ENCODE peak calls at places on chromosomes 3 and 15, in four cellular contexts. One of them, this sample, is unnamed.

GRCh38 chr3:43629254-43629653 is 7.4 kb upstream of the ANO10 start:
- DNase-seq in psoas muscle: no peak
- DNase-seq in AG04450: no peak
- DNase-seq in HepG2: no peak
- DNase-seq in this sample: no peak

GRCh38 chr3:193780810-193781472 is 187.9 kb downstream of the OPA1 start:
- DNase-seq in psoas muscle: peak; percentile 81
- DNase-seq in AG04450: peak; percentile 27
- DNase-seq in HepG2: peak; percentile 44
- DNase-seq in this sample: no peak

GRCh38 chr3:31509147-31509728 is 23.5 kb upstream of the STT3B start:
- DNase-seq in psoas muscle: no peak
- DNase-seq in AG04450: no peak
- DNase-seq in HepG2: no peak
- DNase-seq in this sample: no peak

GRCh38 chr15:69154684-69155083 is 5.8 kb upstream of the GLCE start:
- DNase-seq in HepG2: no peak
- DNase-seq in AG04450: peak; percentile 71
- DNase-seq in psoas muscle: no peak
- DNase-seq in this sample: no peak

GRCh38 chr3:141659821-141660597 is 78.1 kb upstream of the RNF7 start:
- DNase-seq in psoas muscle: peak; percentile 66
- DNase-seq in AG04450: no peak
- DNase-seq in HepG2: no peak
- DNase-seq in this sample: no peak

GRCh38 chr3:117011687-117012250 is 302.2 kb downstream of the TUSC7 start:
- DNase-seq in psoas muscle: no peak
- DNase-seq in HepG2: no peak
- DNase-seq in AG04450: no peak
- DNase-seq in this sample: no peak

GRCh38 chr3:112116777-112117186 is 16.3 kb downstream of the GCSAM start:
- DNase-seq in AG04450: no peak
- DNase-seq in HepG2: no peak
- DNase-seq in psoas muscle: no peak
- DNase-seq in this sample: no peak

GRCh38 chr3:126415661-126416591 is 21.2 kb downstream of the CFAP100 start:
- DNase-seq in AG04450: no peak
- DNase-seq in psoas muscle: no peak
- DNase-seq in HepG2: no peak
- DNase-seq in this sample: no peak

GRCh38 chr15:49145651-49146609 is 9.5 kb downstream of the COPS2 start:
- DNase-seq in AG04450: no peak
- DNase-seq in HepG2: peak; percentile 45
- DNase-seq in psoas muscle: no peak
- DNase-seq in this sample: peak; percentile 21

GRCh38 chr3:47416041-47416440 is 35.2 kb downstream of the PTPN23 start:
- DNase-seq in psoas muscle: no peak
- DNase-seq in HepG2: no peak
- DNase-seq in AG04450: no peak
- DNase-seq in this sample: no peak

GRCh38 chr3:43906847-43907507 is 216.2 kb downstream of the ABHD5 start:
- DNase-seq in AG04450: no peak
- DNase-seq in psoas muscle: no peak
- DNase-seq in HepG2: no peak
- DNase-seq in this sample: no peak

GRCh38 chr15:50234764-50235163 is 30.8 kb downstream of the HDC start:
- DNase-seq in psoas muscle: no peak
- DNase-seq in AG04450: no peak
- DNase-seq in HepG2: no peak
- DNase-seq in this sample: no peak

GRCh38 chr3:124297062-124297980 is 305.4 kb upstream of the ROPN1 start:
- DNase-seq in HepG2: no peak
- DNase-seq in AG04450: no peak
- DNase-seq in psoas muscle: no peak
- DNase-seq in this sample: no peak

GRCh38 chr3:58041182-58041825 is 33.1 kb downstream of the FLNB start:
- DNase-seq in AG04450: no peak
- DNase-seq in psoas muscle: no peak
- DNase-seq in HepG2: peak; percentile 56
- DNase-seq in this sample: no peak

GRCh38 chr15:25170113-25170731 is 215.4 kb downstream of the SNRPN start:
- DNase-seq in AG04450: no peak
- DNase-seq in psoas muscle: peak; percentile 41
- DNase-seq in HepG2: no peak
- DNase-seq in this sample: no peak

GRCh38 chr3:78860567-78860966 is 907.2 kb downstream of the ROBO1 start:
- DNase-seq in HepG2: no peak
- DNase-seq in psoas muscle: no peak
- DNase-seq in AG04450: no peak
- DNase-seq in this sample: no peak

GRCh38 chr3:46960081-46960701 is 16.4 kb downstream of the CCDC12 start:
- DNase-seq in AG04450: peak; percentile 21
- DNase-seq in HepG2: no peak
- DNase-seq in psoas muscle: no peak
- DNase-seq in this sample: no peak

GRCh38 chr15:89654847-89655805 is at the start of gene KIF7:
- DNase-seq in AG04450: no peak
- DNase-seq in psoas muscle: no peak
- DNase-seq in HepG2: peak; percentile 32
- DNase-seq in this sample: no peak

GRCh38 chr3:177195941-177196472 is 1.3 kb downstream of the TBL1XR1 start:
- DNase-seq in psoas muscle: no peak
- DNase-seq in AG04450: no peak
- DNase-seq in HepG2: no peak
- DNase-seq in this sample: no peak

GRCh38 chr3:127688416-127689265 is 15.9 kb downstream of the ABTB1 start:
- DNase-seq in AG04450: no peak
- DNase-seq in psoas muscle: peak; percentile 86
- DNase-seq in HepG2: no peak
- DNase-seq in this sample: no peak

GRCh38 chr3:58266577-58266976 is 29.0 kb downstream of the ABHD6 start:
- DNase-seq in psoas muscle: no peak
- DNase-seq in HepG2: no peak
- DNase-seq in AG04450: no peak
- DNase-seq in this sample: no peak

GRCh38 chr3:15932348-15933300 is 134.8 kb upstream of the ANKRD28 start:
- DNase-seq in AG04450: no peak
- DNase-seq in psoas muscle: no peak
- DNase-seq in HepG2: no peak
- DNase-seq in this sample: no peak

GRCh38 chr3:111584724-111585123 is 10.4 kb downstream of the ZBED2 start:
- DNase-seq in psoas muscle: no peak
- DNase-seq in AG04450: no peak
- DNase-seq in HepG2: no peak
- DNase-seq in this sample: no peak

GRCh38 chr3:184172681-184173373 is 1.8 kb upstream of the AP2M1 start:
- DNase-seq in AG04450: no peak
- DNase-seq in psoas muscle: no peak
- DNase-seq in HepG2: no peak
- DNase-seq in this sample: no peak

GRCh38 chr3:13500133-13500885 is 20.2 kb downstream of the HDAC11 start:
- DNase-seq in AG04450: no peak
- DNase-seq in psoas muscle: peak; percentile 64
- DNase-seq in HepG2: no peak
- DNase-seq in this sample: no peak

GRCh38 chr15:59993950-59994401 is 10.1 kb upstream of the FOXB1 start:
- DNase-seq in psoas muscle: no peak
- DNase-seq in HepG2: no peak
- DNase-seq in AG04450: no peak
- DNase-seq in this sample: no peak
- TF ChIP-seq CTCF in psoas muscle: no peak
- TF ChIP-seq CTCF in HepG2: no peak
- TF ChIP-seq CTCF in AG04450: no peak
- TF ChIP-seq CTCF in this sample: no peak

GRCh38 chr15:65789105-65789504 is 3.0 kb downstream of the DENND4A start:
- DNase-seq in psoas muscle: no peak
- DNase-seq in HepG2: no peak
- DNase-seq in AG04450: no peak
- DNase-seq in this sample: no peak

GRCh38 chr15:65790692-65791334 is 1.3 kb downstream of the DENND4A start:
- DNase-seq in psoas muscle: no peak
- DNase-seq in AG04450: no peak
- DNase-seq in HepG2: no peak
- DNase-seq in this sample: no peak

GRCh38 chr15:65787260-65787659 is 4.8 kb downstream of the DENND4A start:
- DNase-seq in HepG2: no peak
- DNase-seq in psoas muscle: no peak
- DNase-seq in AG04450: no peak
- DNase-seq in this sample: no peak

GRCh38 chr15:65791335-65792129 is 561 bp downstream of the DENND4A start:
- DNase-seq in HepG2: peak; percentile 65
- DNase-seq in psoas muscle: peak; percentile 73
- DNase-seq in AG04450: no peak
- DNase-seq in this sample: peak; percentile 20

DNA sequence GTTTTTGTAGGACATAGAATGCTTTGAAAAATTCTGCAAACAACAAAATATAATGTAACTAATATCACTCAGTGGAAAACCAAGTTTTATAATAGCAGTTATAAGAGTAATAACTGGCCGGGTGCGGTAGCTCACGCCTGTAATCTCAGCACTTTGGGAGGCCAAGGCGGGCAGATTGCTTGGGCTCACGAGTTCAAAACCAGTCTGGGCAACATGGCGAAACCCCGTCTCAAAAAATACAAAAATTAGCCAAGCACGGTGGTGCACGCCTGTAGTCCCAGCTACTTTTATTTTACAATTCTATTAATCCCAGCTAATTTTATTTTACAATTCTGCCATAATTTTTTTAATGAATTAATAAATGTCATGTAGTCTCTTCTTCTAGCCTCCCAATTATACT is 2.3 kb downstream of the DENND4A start:
- DNase-seq in HepG2: no peak
- DNase-seq in psoas muscle: no peak
- DNase-seq in AG04450: no peak
- DNase-seq in this sample: no peak
- H3K4me3 ChIP-seq in HepG2: peak overlapping the region; percentile 98
- H3K4me3 ChIP-seq in psoas muscle: peak overlapping the region; percentile 90
- H3K4me3 ChIP-seq in AG04450: no peak overlapping the region
- H3K4me3 ChIP-seq in this sample: no peak overlapping the region

GRCh38 chr3:9059489-9060400 is 96.5 kb upstream of the RAD18 start:
- DNase-seq in AG04450: no peak
- DNase-seq in psoas muscle: no peak
- DNase-seq in HepG2: no peak
- DNase-seq in this sample: no peak
- H3K27ac ChIP-seq in AG04450: no peak overlapping the region
- H3K27ac ChIP-seq in psoas muscle: no peak overlapping the region
- H3K27ac ChIP-seq in HepG2: no peak overlapping the region
- H3K27ac ChIP-seq in this sample: no peak overlapping the region

DNA sequence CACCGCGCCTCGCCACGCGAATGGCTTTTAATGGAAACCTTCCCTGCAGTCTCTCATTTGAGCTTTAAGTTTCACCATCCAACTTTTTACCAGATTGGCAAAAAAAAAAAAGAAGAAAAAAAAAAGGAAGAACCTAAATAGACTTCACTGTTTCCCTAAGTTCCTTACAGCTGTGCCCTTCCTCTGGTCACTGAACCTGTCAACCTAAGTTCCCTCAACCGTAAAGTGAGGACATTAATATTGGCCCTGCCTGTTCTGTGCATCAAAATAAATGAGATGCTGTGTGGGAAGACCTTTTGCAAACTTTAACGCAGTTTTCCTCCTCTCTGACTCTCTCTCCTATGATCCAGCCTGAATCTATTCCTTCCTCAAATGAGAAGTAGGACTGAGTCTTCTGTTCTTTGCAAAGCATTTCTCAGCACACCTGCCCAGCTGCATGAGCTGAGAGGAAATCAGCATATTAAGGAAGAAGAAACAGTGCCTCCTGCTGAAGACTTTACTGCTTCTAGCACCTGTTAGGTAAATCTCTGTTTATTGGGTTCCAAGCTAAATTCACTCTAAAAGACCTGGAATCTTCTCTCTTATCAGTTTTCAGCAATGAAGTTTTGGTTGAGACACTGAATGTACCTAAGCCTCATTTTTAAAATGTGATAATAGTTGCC is 99.6 kb upstream of the ETV5 start:
- DNase-seq in psoas muscle: no peak
- DNase-seq in HepG2: no peak
- DNase-seq in AG04450: no peak
- DNase-seq in this sample: no peak
- TF ChIP-seq CTCF in psoas muscle: no peak
- TF ChIP-seq CTCF in HepG2: no peak
- TF ChIP-seq CTCF in AG04450: no peak
- TF ChIP-seq CTCF in this sample: no peak

DNA sequence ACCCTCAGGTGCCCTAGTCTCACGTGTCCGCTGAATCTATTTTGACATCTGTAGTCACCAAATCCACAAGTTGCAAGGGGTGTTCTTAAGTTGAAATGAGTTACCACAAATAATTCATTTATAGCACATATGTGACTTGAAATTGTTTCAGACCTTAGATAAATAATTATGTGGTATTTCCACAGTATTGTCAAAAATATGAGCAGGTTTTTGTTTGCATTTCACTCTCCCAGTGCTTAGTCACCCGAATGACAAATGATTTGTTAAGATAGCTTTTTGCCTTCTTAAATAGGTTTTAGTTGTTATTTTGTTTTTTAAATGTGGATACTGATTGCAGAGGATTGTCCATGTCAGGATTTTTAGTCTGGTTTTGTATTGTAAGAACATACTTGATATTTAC is 2.6 kb downstream of the MFSD1 start:
- DNase-seq in AG04450: no peak
- DNase-seq in psoas muscle: no peak
- DNase-seq in HepG2: no peak
- DNase-seq in this sample: no peak
- H3K4me3 ChIP-seq in AG04450: no peak overlapping the region
- H3K4me3 ChIP-seq in psoas muscle: no peak overlapping the region
- H3K4me3 ChIP-seq in HepG2: no peak overlapping the region
- H3K4me3 ChIP-seq in this sample: no peak overlapping the region

GRCh38 chr3:52109556-52110380 is 44.5 kb downstream of the POC1A start:
- DNase-seq in psoas muscle: peak; percentile 28
- DNase-seq in HepG2: no peak
- DNase-seq in AG04450: no peak
- DNase-seq in this sample: no peak
- H3K27ac ChIP-seq in psoas muscle: peak overlapping the region; percentile 30
- H3K27ac ChIP-seq in HepG2: no peak overlapping the region
- H3K27ac ChIP-seq in AG04450: no peak overlapping the region
- H3K27ac ChIP-seq in this sample: no peak overlapping the region

GRCh38 chr3:101695779-101696372 is 9.4 kb upstream of the RPL24 start:
- DNase-seq in psoas muscle: no peak
- DNase-seq in AG04450: no peak
- DNase-seq in HepG2: peak; percentile 67
- DNase-seq in this sample: no peak

GRCh38 chr3:101689291-101689690 is 2.8 kb upstream of the RPL24 start:
- DNase-seq in AG04450: no peak
- DNase-seq in psoas muscle: no peak
- DNase-seq in HepG2: no peak
- DNase-seq in this sample: no peak

GRCh38 chr3:101687142-101687931 is 819 bp upstream of the RPL24 start:
- DNase-seq in psoas muscle: no peak
- DNase-seq in AG04450: no peak
- DNase-seq in HepG2: no peak
- DNase-seq in this sample: no peak

GRCh38 chr3:101685870-101686307 is 629 bp downstream of the RPL24 start:
- DNase-seq in HepG2: peak; percentile 11
- DNase-seq in psoas muscle: no peak
- DNase-seq in AG04450: no peak
- DNase-seq in this sample: no peak

GRCh38 chr3:101690972-101691371 is 4.5 kb upstream of the RPL24 start:
- DNase-seq in HepG2: no peak
- DNase-seq in psoas muscle: no peak
- DNase-seq in AG04450: no peak
- DNase-seq in this sample: no peak
- TF ChIP-seq CTCF in HepG2: no peak
- TF ChIP-seq CTCF in psoas muscle: no peak
- TF ChIP-seq CTCF in AG04450: no peak
- TF ChIP-seq CTCF in this sample: no peak

GRCh38 chr3:132293231-132293630 is 24.0 kb upstream of the ACP3 start:
- DNase-seq in HepG2: no peak
- DNase-seq in psoas muscle: no peak
- DNase-seq in AG04450: no peak
- DNase-seq in this sample: no peak
- H3K4me3 ChIP-seq in HepG2: no peak overlapping the region
- H3K4me3 ChIP-seq in psoas muscle: no peak overlapping the region
- H3K4me3 ChIP-seq in AG04450: no peak overlapping the region
- H3K4me3 ChIP-seq in this sample: no peak overlapping the region